ENCODE peak calls at places on chromosomes 13 and 19, in seven cellular contexts. W is Panc1, A is epithelial cell of esophagus, V is PC-9, B is HCT116, N is left ventricle myocardium inferior, F is H1. P is an unnamed sample.

GRCh38 chr13:99657848-99658265 is 156.6 kb downstream of the TM9SF2 start:
- DNase-seq in W (no peak), A (no peak), V (no peak), B (no peak), N (peak; percentile 31), F (no peak), P (no peak)

GRCh38 chr13:73579574-73580274 is 520.9 kb downstream of the KLF5 start:
- DNase-seq in W (no peak), A (no peak), V (no peak), B (no peak), N (no peak), F (no peak), P (no peak)

GRCh38 chr13:59103004-59103768 is 1060.5 kb downstream of the DIAPH3 start:
- DNase-seq in W (no peak), A (no peak), V (no peak), B (no peak), N (no peak), F (no peak), P (no peak)

GRCh38 chr19:4714016-4714415 is 9.6 kb downstream of the DPP9 start:
- DNase-seq in W (no peak), A (no peak), V (no peak), B (no peak), N (no peak), F (no peak), P (no peak)

GRCh38 chr19:10431943-10432735 is 11.8 kb downstream of the PDE4A start:
- DNase-seq in W (no peak), A (no peak), V (peak; percentile 60), B (no peak), N (peak; percentile 80), F (no peak), P (no peak)

GRCh38 chr19:3459322-3459881 is 20.9 kb downstream of the SMIM24 start:
- DNase-seq in W (no peak), A (no peak), V (no peak), B (no peak), N (peak; percentile 91), F (no peak), P (no peak)

GRCh38 chr13:92017737-92018136 is 619.3 kb downstream of the GPC5 start:
- DNase-seq in W (no peak), A (no peak), V (no peak), B (no peak), N (no peak), F (no peak), P (no peak)

GRCh38 chr13:31236211-31236786 is 36.5 kb downstream of the B3GLCT start:
- DNase-seq in W (no peak), A (peak; percentile 58), V (peak; percentile 2), B (peak; percentile 15), N (no peak), F (no peak), P (no peak)

GRCh38 chr13:47256618-47257017 is 359.8 kb upstream of the HTR2A start:
- DNase-seq in W (no peak), A (peak; percentile 88), V (no peak), B (no peak), N (no peak), F (no peak), P (no peak)

GRCh38 chr13:47110833-47111240 is 214.0 kb upstream of the HTR2A start:
- DNase-seq in W (no peak), A (peak; percentile 29), V (peak; percentile 31), B (no peak), N (no peak), F (no peak), P (no peak)

GRCh38 chr19:46495789-46496099 is at the start of gene PNMA8B:
- DNase-seq in W (no peak), A (peak; percentile 90), V (no peak), B (no peak), N (peak; percentile 63), F (peak; percentile 78), P (no peak)

GRCh38 chr19:17686592-17687042 is 1.5 kb downstream of the UNC13A start:
- DNase-seq in W (no peak), A (no peak), V (no peak), B (peak; percentile 46), N (peak; percentile 41), F (no peak), P (no peak)

GRCh38 chr13:48626726-48627451 is 26.8 kb upstream of the CYSLTR2 start:
- DNase-seq in W (no peak), A (no peak), V (no peak), B (no peak), N (no peak), F (no peak), P (no peak)

GRCh38 chr13:40190656-40191100 is 475.8 kb downstream of the FOXO1 start:
- DNase-seq in W (no peak), A (peak; percentile 95), V (peak; percentile 15), B (no peak), N (no peak), F (no peak), P (no peak)

GRCh38 chr19:35346193-35347052 is 1.3 kb upstream of the FFAR1 start:
- DNase-seq in W (no peak), A (no peak), V (no peak), B (no peak), N (no peak), F (no peak), P (no peak)

GRCh38 chr13:51999525-51999924 is 11.7 kb downstream of the ATP7B start:
- DNase-seq in W (no peak), A (peak; percentile 39), V (no peak), B (no peak), N (peak; percentile 72), F (no peak), P (peak; percentile 80)

GRCh38 chr13:51996660-51997059 is 14.6 kb downstream of the ATP7B start:
- DNase-seq in W (no peak), A (no peak), V (no peak), B (no peak), N (no peak), F (no peak), P (no peak)

GRCh38 chr13:51997641-51998330 is 13.5 kb downstream of the ATP7B start:
- DNase-seq in W (no peak), A (no peak), V (no peak), B (no peak), N (no peak), F (no peak), P (peak; percentile 61)

GRCh38 chr13:51998723-51999471 is 12.4 kb downstream of the ATP7B start:
- DNase-seq in W (no peak), A (no peak), V (no peak), B (no peak), N (no peak), F (no peak), P (no peak)

GRCh38 chr13:51995677-51996551 is 15.3 kb downstream of the ATP7B start:
- DNase-seq in W (no peak), A (peak; percentile 25), V (no peak), B (no peak), N (peak; percentile 35), F (no peak), P (peak; percentile 78)
- TF ChIP-seq CTCF in W (peak; percentile 10), A (peak; percentile 21), V (no peak), B (no peak), N (no peak), F (no peak), P (no peak)

DNA sequence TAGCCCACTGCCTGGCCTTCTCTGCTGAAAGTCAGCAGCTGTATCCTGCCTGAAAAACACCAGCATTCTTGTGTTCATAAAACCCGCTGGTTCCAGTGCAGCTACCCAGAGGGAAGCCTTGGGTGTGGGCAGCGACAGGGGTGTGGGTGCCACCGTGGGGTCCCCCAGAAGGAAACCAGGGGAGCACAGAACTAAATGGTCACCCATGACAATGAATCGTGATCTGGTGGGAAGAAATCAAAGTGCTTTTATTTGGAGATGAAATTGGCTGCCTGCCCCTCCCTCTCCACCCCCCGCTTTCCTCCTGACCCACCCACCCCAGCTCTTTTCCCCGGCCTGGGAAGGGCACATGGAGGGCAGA is 13.7 kb downstream of the RASA3 start:
- DNase-seq in W (no peak), A (no peak), V (no peak), B (no peak), N (no peak), F (no peak), P (no peak)
- H3K4me3 ChIP-seq in W (peak overlapping the region; percentile 30), A (no peak overlapping the region), V (no peak overlapping the region), B (peak overlapping the region; percentile 43), N (peak overlapping the region; percentile 32), F (no peak overlapping the region), P (no peak overlapping the region)

GRCh38 chr19:48061401-48062344 is 17.8 kb upstream of the CABP5 start:
- DNase-seq in W (no peak), A (no peak), V (no peak), B (no peak), N (no peak), F (peak; percentile 9), P (peak; percentile 41)

GRCh38 chr19:48064509-48064908 is 20.6 kb upstream of the CABP5 start:
- DNase-seq in W (no peak), A (no peak), V (no peak), B (no peak), N (no peak), F (peak; percentile 23), P (no peak)

GRCh38 chr19:48053856-48054255 is 10.0 kb upstream of the CABP5 start:
- DNase-seq in W (no peak), A (peak; percentile 83), V (no peak), B (no peak), N (no peak), F (no peak), P (no peak)

GRCh38 chr19:48060381-48060780 is 16.5 kb upstream of the CABP5 start:
- DNase-seq in W (no peak), A (no peak), V (no peak), B (no peak), N (no peak), F (no peak), P (no peak)

DNA sequence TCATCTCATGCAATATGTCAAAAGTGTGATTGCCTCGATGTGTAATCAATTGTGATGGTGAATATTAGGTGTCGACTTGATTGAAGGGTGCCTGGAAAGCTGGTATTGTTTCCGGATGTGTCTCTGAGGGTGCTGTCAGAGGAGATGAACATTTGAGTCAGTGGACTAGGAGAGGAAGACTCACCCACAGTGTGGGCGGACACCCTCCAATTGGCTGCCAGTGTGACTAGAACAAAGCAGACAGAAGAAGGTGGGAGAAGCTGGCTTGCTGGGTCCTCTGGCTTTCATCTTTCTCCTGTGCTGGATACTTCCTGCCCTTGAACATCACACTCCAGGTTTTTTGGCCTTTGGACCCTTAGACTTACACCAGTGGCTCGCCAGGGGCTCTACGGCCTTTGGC is 15.5 kb upstream of the CABP5 start:
- DNase-seq in W (no peak), A (no peak), V (no peak), B (no peak), N (no peak), F (no peak), P (no peak)
- TF ChIP-seq CTCF in W (no peak), A (no peak), V (no peak), B (no peak), N (no peak), F (no peak), P (no peak)

GRCh38 chr19:33302175-33302973 is at the start of gene CEBPA:
- DNase-seq in W (no peak), A (peak; percentile 93), V (peak; percentile 90), B (peak; percentile 70), N (peak; percentile 78), F (peak; percentile 58), P (peak; percentile 63)

GRCh38 chr19:33302974-33303790 is 848 bp upstream of the CEBPA start:
- DNase-seq in W (no peak), A (peak; percentile 68), V (peak; percentile 68), B (no peak), N (peak; percentile 57), F (no peak), P (peak; percentile 26)

GRCh38 chr19:33306191-33306590 is 3.9 kb upstream of the CEBPA start:
- DNase-seq in W (no peak), A (no peak), V (no peak), B (no peak), N (no peak), F (no peak), P (no peak)

GRCh38 chr19:33304760-33305647 is 2.7 kb upstream of the CEBPA start:
- DNase-seq in W (no peak), A (no peak), V (no peak), B (no peak), N (no peak), F (no peak), P (no peak)

GRCh38 chr19:33303791-33304759 is 1.7 kb upstream of the CEBPA start:
- DNase-seq in W (no peak), A (no peak), V (no peak), B (no peak), N (no peak), F (no peak), P (no peak)
- H3K4me3 ChIP-seq in W (no peak overlapping the region), A (peak overlapping the region; percentile 64), V (no peak overlapping the region), B (peak overlapping the region; percentile 82), N (peak overlapping the region; percentile 87), F (peak overlapping the region; percentile 65), P (peak overlapping the region; percentile 76)

P was measured in LNCaP clone FGC.